ENCODE peak calls at places on chromosomes 5 and 9, in eight cellular contexts. E is stimulated activated naive CD8-positive, alpha-beta T cell treated with anti-CD3 and anti-CD28 coated beads, Interleukin-15, Interleukin-2, amounts not matched to agents 100 U/mL and 50 U/mL, for 24 hours; R is fibroblast of pulmonary artery; K is uterus; X is heart left ventricle; M is T-cell; Q is activated naive CD8-positive, alpha-beta T cell treated with anti-CD3 and anti-CD28 coated beads, Interleukin-2, amount 50 U/mL, for 24 hours; Z is NAMALWA. S is an unnamed sample.

GRCh38 chr5:108430931-108431608 is 49.2 kb upstream of the FBXL17 start:
- DNase-seq in E (no peak), R (no peak), K (no peak), X (no peak), M (no peak), Q (no peak), Z (no peak), S (no peak)

GRCh38 chr5:172952034-172952511 is 7.2 kb upstream of the RPL26L1 start:
- DNase-seq in E (no peak), R (no peak), K (no peak), X (no peak), M (no peak), Q (no peak), Z (no peak), S (no peak)

GRCh38 chr9:7121055-7121454 is 363.3 kb downstream of the KDM4C start:
- DNase-seq in E (no peak), R (no peak), K (no peak), X (no peak), M (no peak), Q (no peak), Z (no peak), S (no peak)

GRCh38 chr5:131171276-131171815 is 602 bp downstream of the LYRM7 start:
- DNase-seq in E (peak), R (no peak), K (no peak), X (no peak), M (peak), Q (no peak), Z (peak), S (no peak)

GRCh38 chr9:69946800-69947437 is 96.7 kb upstream of the MAMDC2 start:
- DNase-seq in E (no peak), R (peak), K (no peak), X (no peak), M (no peak), Q (no peak), Z (no peak), S (no peak)

GRCh38 chr5:40669606-40670005 is 10.1 kb upstream of the PTGER4 start:
- DNase-seq in E (no peak), R (no peak), K (no peak), X (no peak), M (no peak), Q (no peak), Z (no peak), S (no peak)

GRCh38 chr9:127177221-127177620 is 54.8 kb upstream of the ANGPTL2 start:
- DNase-seq in E (no peak), R (no peak), K (peak), X (no peak), M (no peak), Q (no peak), Z (no peak), S (no peak)

GRCh38 chr9:126002476-126003350 is 255.5 kb downstream of the PBX3 start:
- DNase-seq in E (no peak), R (no peak), K (no peak), X (no peak), M (no peak), Q (no peak), Z (no peak), S (no peak)

GRCh38 chr9:114385412-114386181 is 2.2 kb downstream of the AKNA start:
- DNase-seq in E (peak), R (peak), K (peak), X (peak), M (peak), Q (peak), Z (peak), S (peak)

GRCh38 chr5:56616454-56617160 is 198.7 kb upstream of the MAP3K1 start:
- DNase-seq in E (no peak), R (no peak), K (no peak), X (no peak), M (no peak), Q (no peak), Z (no peak), S (no peak)

GRCh38 chr9:18796871-18797270 is 236.1 kb downstream of the SAXO1 start:
- DNase-seq in E (no peak), R (no peak), K (no peak), X (no peak), M (no peak), Q (no peak), Z (no peak), S (no peak)

GRCh38 chr5:74446673-74447337 is 193.7 kb downstream of the ENC1 start:
- DNase-seq in E (no peak), R (peak), K (no peak), X (no peak), M (no peak), Q (no peak), Z (no peak), S (no peak)

GRCh38 chr5:149203896-149204544 is 62.7 kb downstream of the ABLIM3 start:
- DNase-seq in E (no peak), R (peak), K (no peak), X (no peak), M (no peak), Q (no peak), Z (no peak), S (no peak)

GRCh38 chr5:155293605-155294178 is 280.1 kb downstream of the KIF4B start:
- DNase-seq in E (no peak), R (no peak), K (no peak), X (no peak), M (no peak), Q (no peak), Z (no peak), S (no peak)

GRCh38 chr9:116383956-116384355 is 230.4 kb downstream of the PAPPA start:
- DNase-seq in E (no peak), R (no peak), K (no peak), X (no peak), M (no peak), Q (no peak), Z (no peak), S (no peak)

GRCh38 chr9:125979383-125979782 is 232.2 kb downstream of the PBX3 start:
- DNase-seq in E (no peak), R (no peak), K (no peak), X (no peak), M (no peak), Q (no peak), Z (no peak), S (no peak)

GRCh38 chr9:18707489-18708210 is 233.7 kb downstream of the ADAMTSL1 start:
- DNase-seq in E (no peak), R (no peak), K (no peak), X (no peak), M (no peak), Q (no peak), Z (no peak), S (no peak)